ENCODE peak calls at places on chromosomes 1 and 21, in six cellular contexts. One of them, this sample, is unnamed. For H3K4me1, the result is how much of the 10 kb centered on the place peaks cover.

GRCh38 chr1:78840447-78841251 is 165.9 kb downstream of the ADGRL4 start:
- DNase-seq in pancreas: no peak
- DNase-seq in GM23248: peak
- DNase-seq in cardiac muscle cell: peak
- DNase-seq in CD8-positive, alpha-beta T cell: no peak
- DNase-seq in A549: no peak
- DNase-seq in this sample: peak

GRCh38 chr1:46317323-46317722 is 13.8 kb downstream of the UQCRH start:
- DNase-seq in pancreas: no peak
- DNase-seq in GM23248: no peak
- DNase-seq in cardiac muscle cell: no peak
- DNase-seq in CD8-positive, alpha-beta T cell: no peak
- DNase-seq in A549: no peak
- DNase-seq in this sample: no peak

GRCh38 chr21:37071561-37072238 is 1.2 kb downstream of the PIGP start:
- DNase-seq in pancreas: peak
- DNase-seq in GM23248: peak
- DNase-seq in cardiac muscle cell: peak
- DNase-seq in CD8-positive, alpha-beta T cell: no peak
- DNase-seq in A549: peak
- DNase-seq in this sample: peak

GRCh38 chr1:158116768-158117167 is 63.9 kb upstream of the CD1D start:
- DNase-seq in pancreas: no peak
- DNase-seq in GM23248: no peak
- DNase-seq in cardiac muscle cell: no peak
- DNase-seq in CD8-positive, alpha-beta T cell: no peak
- DNase-seq in A549: no peak
- DNase-seq in this sample: no peak

GRCh38 chr1:183101841-183102276 is 78.6 kb downstream of the LAMC1 start:
- DNase-seq in pancreas: no peak
- DNase-seq in GM23248: peak
- DNase-seq in cardiac muscle cell: no peak
- DNase-seq in CD8-positive, alpha-beta T cell: no peak
- DNase-seq in A549: no peak
- DNase-seq in this sample: no peak

GRCh38 chr1:37471345-37472231 is 2.8 kb upstream of the ZC3H12A start:
- DNase-seq in pancreas: peak
- DNase-seq in GM23248: peak
- DNase-seq in cardiac muscle cell: peak
- DNase-seq in CD8-positive, alpha-beta T cell: no peak
- DNase-seq in A549: peak
- DNase-seq in this sample: peak

GRCh38 chr1:151946366-151946764 is 37.1 kb upstream of the THEM4 start:
- DNase-seq in pancreas: no peak
- DNase-seq in GM23248: peak
- DNase-seq in cardiac muscle cell: no peak
- DNase-seq in CD8-positive, alpha-beta T cell: no peak
- DNase-seq in A549: no peak
- DNase-seq in this sample: no peak

GRCh38 chr1:61253059-61253735 is 170.8 kb downstream of the NFIA start:
- DNase-seq in pancreas: peak
- DNase-seq in GM23248: peak
- DNase-seq in cardiac muscle cell: peak
- DNase-seq in CD8-positive, alpha-beta T cell: no peak
- DNase-seq in A549: peak
- DNase-seq in this sample: no peak

GRCh38 chr1:156310962-156311361 is 11.9 kb upstream of the VHLL start:
- DNase-seq in pancreas: no peak
- DNase-seq in GM23248: peak
- DNase-seq in cardiac muscle cell: no peak
- DNase-seq in CD8-positive, alpha-beta T cell: no peak
- DNase-seq in A549: no peak
- DNase-seq in this sample: no peak

GRCh38 chr21:42083361-42083690 is 12.2 kb downstream of the UMODL1 start:
- DNase-seq in pancreas: no peak
- DNase-seq in GM23248: no peak
- DNase-seq in cardiac muscle cell: no peak
- DNase-seq in CD8-positive, alpha-beta T cell: no peak
- DNase-seq in A549: no peak
- DNase-seq in this sample: no peak

GRCh38 chr1:26156285-26157038 is 2.4 kb upstream of the FAM110D start:
- DNase-seq in pancreas: no peak
- DNase-seq in GM23248: no peak
- DNase-seq in cardiac muscle cell: peak
- DNase-seq in CD8-positive, alpha-beta T cell: no peak
- DNase-seq in A549: peak
- DNase-seq in this sample: no peak

GRCh38 chr1:91278754-91279153 is 125.9 kb downstream of the HFM1 start:
- DNase-seq in pancreas: no peak
- DNase-seq in GM23248: peak
- DNase-seq in cardiac muscle cell: no peak
- DNase-seq in CD8-positive, alpha-beta T cell: no peak
- DNase-seq in A549: peak
- DNase-seq in this sample: no peak

GRCh38 chr1:12163210-12163609 is 3.6 kb upstream of the TNFRSF1B start:
- DNase-seq in pancreas: no peak
- DNase-seq in GM23248: no peak
- DNase-seq in cardiac muscle cell: no peak
- DNase-seq in CD8-positive, alpha-beta T cell: no peak
- DNase-seq in A549: no peak
- DNase-seq in this sample: no peak

GRCh38 chr1:33433509-33434362 is 2.8 kb upstream of the PHC2 start:
- DNase-seq in pancreas: peak
- DNase-seq in GM23248: peak
- DNase-seq in cardiac muscle cell: no peak
- DNase-seq in CD8-positive, alpha-beta T cell: no peak
- DNase-seq in A549: peak
- DNase-seq in this sample: peak

GRCh38 chr21:35294231-35294898 is 245.3 kb upstream of the RUNX1 start:
- DNase-seq in pancreas: peak
- DNase-seq in GM23248: peak
- DNase-seq in cardiac muscle cell: no peak
- DNase-seq in CD8-positive, alpha-beta T cell: no peak
- DNase-seq in A549: no peak
- DNase-seq in this sample: no peak

GRCh38 chr21:36385233-36385908 is at the start of gene CHAF1B:
- DNase-seq in pancreas: peak
- DNase-seq in GM23248: peak
- DNase-seq in cardiac muscle cell: peak
- DNase-seq in CD8-positive, alpha-beta T cell: peak
- DNase-seq in A549: peak
- DNase-seq in this sample: peak

GRCh38 chr1:157773723-157774350 is 3.1 kb downstream of the FCRL2 start:
- DNase-seq in pancreas: no peak
- DNase-seq in GM23248: no peak
- DNase-seq in cardiac muscle cell: peak
- DNase-seq in CD8-positive, alpha-beta T cell: no peak
- DNase-seq in A549: no peak
- DNase-seq in this sample: no peak

GRCh38 chr1:233114860-233115259 is 164.4 kb downstream of the NTPCR start:
- DNase-seq in pancreas: no peak
- DNase-seq in GM23248: no peak
- DNase-seq in cardiac muscle cell: no peak
- DNase-seq in CD8-positive, alpha-beta T cell: no peak
- DNase-seq in A549: no peak
- DNase-seq in this sample: no peak

GRCh38 chr1:218164111-218164929 is 120.8 kb upstream of the RRP15 start:
- DNase-seq in pancreas: no peak
- DNase-seq in GM23248: peak
- DNase-seq in cardiac muscle cell: peak
- DNase-seq in CD8-positive, alpha-beta T cell: no peak
- DNase-seq in A549: peak
- DNase-seq in this sample: peak
- H3K4me3 ChIP-seq in pancreas: peak
- H3K4me3 ChIP-seq in GM23248: peak
- H3K4me3 ChIP-seq in cardiac muscle cell: peak
- H3K4me3 ChIP-seq in CD8-positive, alpha-beta T cell: peak
- H3K4me3 ChIP-seq in A549: peak
- H3K4me3 ChIP-seq in this sample: peak

GRCh38 chr1:172351347-172351746 is 69.1 kb upstream of the C1orf105 start:
- DNase-seq in pancreas: no peak
- DNase-seq in GM23248: peak
- DNase-seq in cardiac muscle cell: no peak
- DNase-seq in CD8-positive, alpha-beta T cell: no peak
- DNase-seq in A549: no peak
- DNase-seq in this sample: no peak
- H3K27ac ChIP-seq in pancreas: no peak
- H3K27ac ChIP-seq in GM23248: peak
- H3K27ac ChIP-seq in cardiac muscle cell: no peak
- H3K27ac ChIP-seq in CD8-positive, alpha-beta T cell: no peak
- H3K27ac ChIP-seq in A549: peak
- H3K27ac ChIP-seq in this sample: peak

GRCh38 chr1:224615861-224616760 is at the start of gene CNIH3:
- DNase-seq in pancreas: peak
- DNase-seq in GM23248: peak
- DNase-seq in cardiac muscle cell: peak
- DNase-seq in CD8-positive, alpha-beta T cell: no peak
- DNase-seq in A549: peak
- DNase-seq in this sample: peak

GRCh38 chr1:224616761-224617409 is 768 bp downstream of the CNIH3 start:
- DNase-seq in pancreas: no peak
- DNase-seq in GM23248: peak
- DNase-seq in cardiac muscle cell: no peak
- DNase-seq in CD8-positive, alpha-beta T cell: no peak
- DNase-seq in A549: no peak
- DNase-seq in this sample: no peak

GRCh38 chr1:224620105-224620504 is 4.0 kb downstream of the CNIH3 start:
- DNase-seq in pancreas: no peak
- DNase-seq in GM23248: no peak
- DNase-seq in cardiac muscle cell: no peak
- DNase-seq in CD8-positive, alpha-beta T cell: no peak
- DNase-seq in A549: no peak
- DNase-seq in this sample: no peak

GRCh38 chr1:224619209-224619608 is 3.1 kb downstream of the CNIH3 start:
- DNase-seq in pancreas: no peak
- DNase-seq in GM23248: no peak
- DNase-seq in cardiac muscle cell: no peak
- DNase-seq in CD8-positive, alpha-beta T cell: no peak
- DNase-seq in A549: no peak
- DNase-seq in this sample: no peak

GRCh38 chr1:224617410-224618361 is 1.6 kb downstream of the CNIH3 start:
- DNase-seq in pancreas: no peak
- DNase-seq in GM23248: peak
- DNase-seq in cardiac muscle cell: no peak
- DNase-seq in CD8-positive, alpha-beta T cell: no peak
- DNase-seq in A549: no peak
- DNase-seq in this sample: no peak
- H3K4me1 ChIP-seq in pancreas: under half
- H3K4me1 ChIP-seq in GM23248: under half
- H3K4me1 ChIP-seq in cardiac muscle cell: under half
- H3K4me1 ChIP-seq in CD8-positive, alpha-beta T cell: under half
- H3K4me1 ChIP-seq in A549: under half
- H3K4me1 ChIP-seq in this sample: under half

GRCh38 chr1:185786524-185786923 is 52.3 kb downstream of the HMCN1 start:
- DNase-seq in pancreas: no peak
- DNase-seq in GM23248: peak
- DNase-seq in cardiac muscle cell: no peak
- DNase-seq in CD8-positive, alpha-beta T cell: no peak
- DNase-seq in A549: no peak
- DNase-seq in this sample: no peak
- H3K4me3 ChIP-seq in pancreas: no peak
- H3K4me3 ChIP-seq in GM23248: no peak
- H3K4me3 ChIP-seq in cardiac muscle cell: no peak
- H3K4me3 ChIP-seq in CD8-positive, alpha-beta T cell: no peak
- H3K4me3 ChIP-seq in A549: no peak
- H3K4me3 ChIP-seq in this sample: no peak

This sample was measured in SJSA1.